ENCODE peak calls at places on chromosomes 7 and 10, in five cellular contexts. E is ovary, Z is Peyer's patch, S is NT2/D1, Q is cardiac muscle cell. Y is an unnamed sample. For H3K4me1, the result is how much of the 10 kb centered on the place peaks cover.

GRCh38 chr10:70993051-70993450 is 104.7 kb upstream of the PCBD1 start:
- DNase-seq in E (no peak), Q (no peak), Z (no peak), S (no peak), Y (no peak)

GRCh38 chr10:71511206-71511605 is 114.5 kb downstream of the CDH23 start:
- DNase-seq in Q (no peak), S (no peak), Z (no peak), E (no peak), Y (no peak)

GRCh38 chr7:93055543-93056107 is 62.2 kb downstream of the SAMD9 start:
- DNase-seq in E (no peak), Q (peak), Z (no peak), S (no peak), Y (peak)

GRCh38 chr7:147332988-147333387 is 1216.4 kb downstream of the CNTNAP2 start:
- DNase-seq in Z (no peak), E (no peak), Q (no peak), S (no peak), Y (no peak)

GRCh38 chr7:128934361-128935352 is 3.1 kb upstream of the IRF5 start:
- DNase-seq in S (no peak), Z (peak), E (no peak), Q (no peak), Y (no peak)

GRCh38 chr10:130137077-130137448 is 872 bp downstream of the GLRX3 start:
- DNase-seq in E (no peak), Q (peak), Z (no peak), S (no peak), Y (peak)

GRCh38 chr7:117083648-117084047 is 130.3 kb downstream of the ST7 start:
- DNase-seq in S (no peak), Z (no peak), Q (no peak), E (no peak), Y (no peak)

GRCh38 chr7:95246935-95247370 is 77.4 kb downstream of the PON1 start:
- DNase-seq in S (peak), Q (peak), Z (peak), E (peak), Y (peak)

GRCh38 chr10:7832060-7832459 is 13.8 kb downstream of the TAF3 start:
- DNase-seq in S (no peak), E (no peak), Q (no peak), Z (no peak), Y (peak)

GRCh38 chr10:73992899-73993788 is 4.8 kb upstream of the VCL start:
- DNase-seq in E (no peak), Z (no peak), Q (peak), S (no peak), Y (peak)

GRCh38 chr7:76377186-76377918 is 18.6 kb upstream of the YWHAG start:
- DNase-seq in Z (no peak), Q (no peak), E (no peak), S (no peak), Y (no peak)

GRCh38 chr7:51040777-51041176 is 258.1 kb upstream of the GRB10 start:
- DNase-seq in S (no peak), E (no peak), Q (no peak), Z (no peak), Y (peak)

GRCh38 chr7:79653136-79653631 is 199.7 kb upstream of the MAGI2 start:
- DNase-seq in Z (no peak), Q (no peak), E (no peak), S (no peak), Y (no peak)

GRCh38 chr10:72248477-72249151 is 25.1 kb upstream of the DDIT4 start:
- DNase-seq in Z (peak), Q (peak), S (no peak), E (peak), Y (peak)

GRCh38 chr10:103792547-103792946 is 62.8 kb downstream of the SH3PXD2A start:
- DNase-seq in E (no peak), S (no peak), Z (no peak), Q (no peak), Y (no peak)

GRCh38 chr7:114086491-114086905 is 167.7 kb upstream of the PPP1R3A start:
- DNase-seq in Z (peak), S (no peak), E (peak), Q (no peak), Y (peak)

GRCh38 chr10:49066944-49067730 is 48.2 kb downstream of the VSTM4 start:
- DNase-seq in E (no peak), Q (no peak), Z (no peak), S (no peak), Y (no peak)

GRCh38 chr7:47779341-47779771 is 168.9 kb downstream of the PKD1L1 start:
- DNase-seq in S (no peak), E (no peak), Z (no peak), Q (no peak), Y (no peak)

GRCh38 chr7:31734456-31734855 is 47.4 kb downstream of the PPP1R17 start:
- DNase-seq in Q (no peak), S (no peak), E (no peak), Z (no peak), Y (peak)

GRCh38 chr7:71846160-71846559 is 566.0 kb downstream of the CALN1 start:
- DNase-seq in Q (no peak), E (no peak), S (peak), Z (no peak), Y (no peak)

GRCh38 chr7:23000597-23001360 is 13.2 kb downstream of the HYCC1 start:
- DNase-seq in Z (no peak), E (no peak), Q (no peak), S (no peak), Y (no peak)

GRCh38 chr7:40429821-40430220 is 295.0 kb downstream of the SUGCT start:
- DNase-seq in E (no peak), S (no peak), Z (no peak), Q (peak), Y (peak)

GRCh38 chr7:157854066-157854891 is 517.5 kb downstream of the DNAJB6 start:
- DNase-seq in E (no peak), S (no peak), Q (no peak), Z (peak), Y (no peak)

GRCh38 chr7:80781561-80781979 is 137.3 kb downstream of the SEMA3C start:
- DNase-seq in Z (no peak), S (peak), E (peak), Q (peak), Y (peak)

GRCh38 chr10:35511649-35512048 is 93.5 kb upstream of the GJD4 start:
- DNase-seq in Z (no peak), Q (no peak), E (no peak), S (no peak), Y (no peak)

GRCh38 chr10:51231754-51232153 is 157.5 kb downstream of the PRKG1 start:
- DNase-seq in S (no peak), Q (no peak), Z (no peak), E (no peak), Y (peak)

GRCh38 chr10:78451592-78451991 is 417.9 kb downstream of the RPS24 start:
- DNase-seq in S (no peak), Q (peak), E (peak), Z (no peak), Y (no peak)

GRCh38 chr7:158458716-158459282 is 128.8 kb downstream of the PTPRN2 start:
- DNase-seq in E (no peak), Z (no peak), S (no peak), Q (no peak), Y (no peak)

GRCh38 chr10:86180861-86181260 is 185.7 kb downstream of the GRID1 start:
- DNase-seq in E (no peak), Z (peak), Q (no peak), S (no peak), Y (no peak)

GRCh38 chr7:129698516-129699418 is 87.2 kb downstream of the NRF1 start:
- DNase-seq in Q (no peak), S (peak), Z (no peak), E (no peak), Y (no peak)

GRCh38 chr10:69382382-69383117 is 34.2 kb downstream of the TACR2 start:
- DNase-seq in S (no peak), Q (peak), Z (no peak), E (no peak), Y (no peak)

GRCh38 chr10:119140603-119141245 is 24.8 kb downstream of the SFXN4 start:
- DNase-seq in S (no peak), E (no peak), Z (no peak), Q (no peak), Y (no peak)

GRCh38 chr7:33716581-33717477 is 188.5 kb upstream of the BMPER start:
- DNase-seq in Z (no peak), S (peak), E (no peak), Q (peak), Y (peak)

GRCh38 chr7:24715661-24716479 is 41.4 kb downstream of the GSDME start:
- DNase-seq in Q (peak), S (peak), Z (no peak), E (no peak), Y (peak)

DNA sequence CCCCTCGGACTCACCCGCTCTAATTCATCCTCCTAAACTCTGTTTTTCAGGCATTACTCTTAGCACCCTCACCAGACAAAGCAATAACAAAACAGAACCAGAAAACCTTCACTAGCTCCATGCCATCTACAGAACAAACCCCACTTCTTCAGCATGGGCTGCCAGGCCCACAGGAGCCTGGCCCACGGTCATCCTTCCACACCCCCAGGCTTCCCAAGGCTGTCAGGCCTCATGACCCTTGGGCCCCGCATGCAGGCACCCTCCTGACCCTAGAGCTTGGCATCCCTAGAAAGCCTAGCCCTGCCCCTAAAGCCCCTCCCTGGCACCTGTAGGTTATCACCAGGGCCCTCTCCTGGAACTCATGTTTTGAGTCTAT is 59.6 kb downstream of the PRKAG2 start:
- DNase-seq in S (no peak), Q (no peak), E (no peak), Z (no peak), Y (no peak)
- H3K4me1 ChIP-seq in S (under half), Q (under half), E (under half), Z (under half), Y (under half)

GRCh38 chr10:3904419-3904975 is 119.5 kb upstream of the KLF6 start:
- DNase-seq in Z (no peak), E (no peak), S (no peak), Q (no peak), Y (no peak)

GRCh38 chr10:3901370-3901769 is 116.4 kb upstream of the KLF6 start:
- DNase-seq in S (no peak), E (no peak), Q (no peak), Z (no peak), Y (no peak)

GRCh38 chr10:3902809-3903410 is 117.9 kb upstream of the KLF6 start:
- DNase-seq in S (no peak), Q (peak), E (no peak), Z (no peak), Y (peak)

GRCh38 chr10:3898821-3899220 is 113.8 kb upstream of the KLF6 start:
- DNase-seq in Q (no peak), Z (no peak), S (no peak), E (no peak), Y (no peak)

DNA sequence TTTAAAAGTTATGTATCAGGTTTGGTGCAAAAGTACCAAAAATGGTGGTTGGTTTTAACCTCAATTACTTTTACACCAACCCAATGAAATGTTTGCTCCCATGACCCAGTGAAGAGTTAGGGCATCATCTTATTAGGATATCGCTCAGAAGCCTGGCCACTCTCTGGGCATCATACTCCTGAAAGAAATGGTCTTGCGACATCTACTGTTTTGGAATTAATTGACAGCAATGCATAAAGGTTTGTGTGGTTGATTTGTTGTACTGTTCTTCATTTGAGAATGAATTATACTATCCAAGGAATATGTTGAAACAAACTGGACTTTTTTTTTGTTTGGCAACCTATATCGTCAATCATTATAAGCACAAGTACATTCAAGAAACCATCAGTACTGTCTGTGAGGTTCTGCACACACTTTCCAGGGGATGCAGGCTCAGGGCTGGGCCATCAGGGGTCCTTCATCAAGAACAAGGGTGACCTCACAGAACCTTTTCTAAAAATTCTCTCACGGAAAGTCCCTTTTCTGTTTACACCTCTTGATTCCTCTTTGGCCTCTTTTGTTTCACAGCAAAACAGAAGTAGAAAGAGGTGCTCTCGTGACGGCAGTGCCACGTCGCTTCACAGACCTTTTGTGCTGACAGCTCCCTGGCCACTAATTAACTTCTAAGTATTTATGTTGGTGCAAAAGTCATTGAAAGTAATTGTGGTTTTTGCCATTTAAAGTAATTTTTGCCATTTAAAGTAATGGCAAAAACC is 117.2 kb upstream of the KLF6 start:
- DNase-seq in S (no peak), Z (peak), Q (peak), E (no peak), Y (peak)
- H3K4me1 ChIP-seq in S (under half), Z (under half), Q (under half), E (under half), Y (under half)

GRCh38 chr10:90319188-90319914 is 538.5 kb downstream of the HTR7 start:
- DNase-seq in E (no peak), Z (no peak), Q (peak), S (peak), Y (peak)
- H3K4me1 ChIP-seq in E (under half), Z (under half), Q (under half), S (under half), Y (under half)

GRCh38 chr7:107046511-107047259 is 2.2 kb downstream of the PRKAR2B start:
- DNase-seq in Z (no peak), Q (no peak), E (no peak), S (no peak), Y (no peak)
- H3K4me1 ChIP-seq in Z (under half), Q (under half), E (under half), S (under half), Y (under half)

DNA sequence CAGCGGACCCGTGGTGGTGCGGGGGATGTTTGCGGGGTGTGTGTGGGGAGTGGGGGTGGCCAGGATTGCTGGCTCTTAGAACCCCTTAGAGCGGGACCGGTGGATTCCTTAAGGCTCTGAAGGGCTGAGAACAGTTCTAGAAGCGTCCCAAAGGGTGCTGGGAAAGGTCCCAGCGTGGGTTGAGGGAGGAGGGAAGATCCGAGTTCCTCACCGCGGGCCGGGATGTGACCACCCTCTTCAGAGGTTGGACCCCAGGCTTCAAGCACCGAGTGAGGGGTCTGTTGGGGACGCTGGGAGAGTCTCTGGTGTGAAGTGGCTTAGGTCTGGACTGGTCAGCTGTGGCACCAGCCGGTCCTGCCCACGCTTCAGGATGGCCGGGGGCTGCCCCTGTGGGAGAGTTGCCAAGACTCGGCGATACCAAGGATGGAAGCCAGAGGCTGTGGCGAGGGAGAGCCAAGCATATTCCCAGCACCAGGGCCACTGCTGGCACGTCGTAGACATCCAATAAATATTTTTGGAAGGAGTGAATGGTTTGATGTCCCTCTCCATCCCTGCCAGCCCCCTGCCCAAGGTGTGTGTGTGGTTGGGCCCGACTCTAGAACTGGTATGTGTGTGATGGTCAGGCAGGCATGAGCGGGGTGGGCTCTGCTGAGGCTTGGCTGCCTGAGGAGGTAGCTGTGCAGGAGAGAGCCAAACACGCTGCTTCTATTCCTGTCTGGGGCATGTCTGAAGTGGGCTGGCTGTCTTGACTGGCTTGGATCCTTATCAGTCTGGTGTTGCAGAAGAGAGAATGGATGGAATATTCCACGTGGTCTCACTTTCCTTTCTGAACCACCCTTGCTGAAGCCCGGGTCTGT is 19.2 kb downstream of the ZNF775 start:
- DNase-seq in Z (peak), Q (no peak), S (no peak), E (no peak), Y (no peak)
- H3K4me1 ChIP-seq in Z (under half), Q (under half), S (under half), E (under half), Y (under half)

DNA sequence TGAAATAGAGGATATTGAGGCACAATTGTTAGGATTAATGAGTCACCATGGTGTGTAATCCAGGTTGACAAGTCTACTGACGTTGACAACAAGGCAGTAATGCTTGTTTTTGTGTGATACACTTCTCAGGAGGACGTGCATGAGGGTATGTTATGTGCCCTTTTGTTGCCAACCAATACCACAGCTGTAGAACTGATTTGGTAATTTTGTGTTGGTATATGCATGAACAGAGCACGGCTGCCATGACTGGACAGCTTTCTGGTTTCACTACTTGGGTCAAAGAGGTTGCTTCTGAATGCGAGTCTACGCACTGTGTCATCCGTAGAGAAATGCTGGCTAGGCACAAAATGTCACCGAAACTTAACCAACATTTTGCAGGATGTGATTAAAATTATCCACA is 32.9 kb downstream of the PHTF2 start:
- DNase-seq in Z (no peak), S (no peak), Q (no peak), E (no peak), Y (no peak)
- H3K4me1 ChIP-seq in Z (under half), S (under half), Q (under half), E (under half), Y (under half)

GRCh38 chr10:77305650-77306632 is 331.7 kb downstream of the KCNMA1 start:
- DNase-seq in Z (no peak), Q (peak), E (no peak), S (no peak), Y (peak)
- H3K4me1 ChIP-seq in Z (under half), Q (under half), E (under half), S (under half), Y (under half)

GRCh38 chr7:5584821-5585220 is 161.2 kb upstream of the TNRC18 start:
- DNase-seq in E (no peak), S (no peak), Z (no peak), Q (no peak), Y (no peak)
- H3K4me1 ChIP-seq in E (under half), S (under half), Z (under half), Q (under half), Y (under half)

DNA sequence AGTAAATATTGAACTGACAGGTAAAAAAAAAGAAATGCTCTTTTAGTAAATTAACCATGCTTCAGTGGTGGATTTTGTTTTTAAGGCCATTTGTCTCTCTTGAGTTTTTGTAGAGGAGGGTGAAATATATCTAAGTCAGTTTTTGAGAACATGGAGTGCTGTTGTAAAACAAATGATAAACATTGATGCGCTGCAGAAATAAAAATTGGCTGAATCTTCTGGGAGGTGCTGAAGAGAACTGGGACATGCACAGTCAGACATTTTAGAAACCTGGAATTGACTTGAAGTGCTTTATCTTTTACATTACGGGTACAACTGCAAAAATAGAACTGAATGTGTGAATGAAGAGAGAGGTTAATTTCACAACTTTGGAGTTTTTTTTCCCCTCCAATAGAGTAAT is 203.0 kb upstream of the HDAC9 start:
- DNase-seq in Q (no peak), Z (no peak), E (no peak), S (no peak), Y (no peak)
- H3K4me1 ChIP-seq in Q (under half), Z (under half), E (under half), S (under half), Y (under half)

DNA sequence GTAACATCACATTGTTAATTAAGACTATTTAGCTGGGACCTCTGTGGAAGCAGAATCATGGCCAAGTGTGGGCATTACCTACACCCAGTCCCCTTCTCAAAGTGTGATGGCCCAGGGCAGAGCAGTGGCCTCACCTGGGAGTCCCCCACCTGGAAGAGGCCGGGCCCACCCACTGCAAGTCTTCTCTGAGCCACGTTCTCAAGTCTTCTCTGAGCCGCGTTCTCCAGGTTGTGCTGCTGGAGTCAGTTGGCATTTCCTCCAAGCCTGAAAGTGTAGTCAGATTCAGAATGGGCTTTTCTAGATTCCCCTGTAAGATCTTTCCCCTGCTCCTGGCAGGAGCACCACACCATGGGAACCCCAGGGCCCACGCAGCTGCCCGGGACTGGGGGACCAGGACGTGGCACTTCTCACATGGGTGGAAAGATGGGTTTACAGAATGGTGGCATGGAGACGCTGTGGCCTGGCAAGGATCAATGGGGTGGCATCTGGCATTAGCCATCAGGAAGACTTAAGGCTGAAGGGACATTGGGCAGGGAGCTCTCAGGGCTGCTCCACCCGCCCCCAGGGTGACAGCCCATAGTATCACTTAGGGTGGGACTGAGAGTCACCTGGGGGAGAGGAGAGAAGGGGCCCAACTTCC is 68.0 kb downstream of the MKI67 start:
- DNase-seq in Z (peak), S (no peak), Q (no peak), E (no peak), Y (no peak)
- H3K4me1 ChIP-seq in Z (under half), S (under half), Q (under half), E (under half), Y (under half)